ENCODE peak calls at places on chromosome 7, in six cellular contexts. One of them, this sample, is unnamed.

GRCh38 chr7:73721237-73721848 is 1.9 kb upstream of the STX1A start:
- DNase-seq in heart left ventricle: peak; percentile 86
- DNase-seq in PC-3: peak; percentile 76
- DNase-seq in BE2C: no peak
- DNase-seq in lower lobe of right lung: no peak
- DNase-seq in tibial nerve: no peak
- DNase-seq in this sample: no peak

GRCh38 chr7:136925556-136925955 is 57.1 kb downstream of the CHRM2 start:
- DNase-seq in PC-3: no peak
- DNase-seq in lower lobe of right lung: no peak
- DNase-seq in BE2C: no peak
- DNase-seq in tibial nerve: no peak
- DNase-seq in heart left ventricle: no peak
- DNase-seq in this sample: no peak

GRCh38 chr7:27184342-27185012 is 555 bp downstream of the HOXA11 start:
- DNase-seq in lower lobe of right lung: no peak
- DNase-seq in PC-3: peak; percentile 50
- DNase-seq in tibial nerve: peak; percentile 22
- DNase-seq in heart left ventricle: no peak
- DNase-seq in BE2C: no peak
- DNase-seq in this sample: no peak

GRCh38 chr7:130384841-130385599 is 4.7 kb downstream of the CPA1 start:
- DNase-seq in BE2C: no peak
- DNase-seq in lower lobe of right lung: no peak
- DNase-seq in heart left ventricle: no peak
- DNase-seq in tibial nerve: no peak
- DNase-seq in PC-3: no peak
- DNase-seq in this sample: no peak

GRCh38 chr7:30473903-30474302 is 4.7 kb downstream of the NOD1 start:
- DNase-seq in BE2C: no peak
- DNase-seq in PC-3: no peak
- DNase-seq in heart left ventricle: no peak
- DNase-seq in lower lobe of right lung: no peak
- DNase-seq in tibial nerve: no peak
- DNase-seq in this sample: no peak

GRCh38 chr7:135321556-135321955 is 87.9 kb downstream of the STRA8 start:
- DNase-seq in heart left ventricle: no peak
- DNase-seq in tibial nerve: no peak
- DNase-seq in PC-3: no peak
- DNase-seq in lower lobe of right lung: no peak
- DNase-seq in BE2C: peak; percentile 76
- DNase-seq in this sample: no peak

GRCh38 chr7:130927564-130927963 is 193.6 kb upstream of the KLF14 start:
- DNase-seq in PC-3: peak; percentile 0
- DNase-seq in tibial nerve: no peak
- DNase-seq in BE2C: no peak
- DNase-seq in heart left ventricle: no peak
- DNase-seq in lower lobe of right lung: no peak
- DNase-seq in this sample: no peak

GRCh38 chr7:10845225-10845624 is 128.4 kb upstream of the PHF14 start:
- DNase-seq in lower lobe of right lung: no peak
- DNase-seq in BE2C: no peak
- DNase-seq in tibial nerve: no peak
- DNase-seq in heart left ventricle: no peak
- DNase-seq in PC-3: no peak
- DNase-seq in this sample: no peak

GRCh38 chr7:139505563-139505962 is 17.9 kb upstream of the CLEC2L start:
- DNase-seq in PC-3: peak; percentile 9
- DNase-seq in BE2C: peak; percentile 22
- DNase-seq in heart left ventricle: no peak
- DNase-seq in lower lobe of right lung: no peak
- DNase-seq in tibial nerve: no peak
- DNase-seq in this sample: no peak

GRCh38 chr7:155361947-155362346 is 64.3 kb downstream of the INSIG1 start:
- DNase-seq in tibial nerve: no peak
- DNase-seq in BE2C: peak; percentile 13
- DNase-seq in heart left ventricle: no peak
- DNase-seq in PC-3: no peak
- DNase-seq in lower lobe of right lung: peak; percentile 14
- DNase-seq in this sample: no peak

GRCh38 chr7:75772081-75773077 is at the start of gene CCL26:
- DNase-seq in heart left ventricle: peak; percentile 61
- DNase-seq in PC-3: peak; percentile 92
- DNase-seq in BE2C: no peak
- DNase-seq in lower lobe of right lung: no peak
- DNase-seq in tibial nerve: peak; percentile 57
- DNase-seq in this sample: no peak

GRCh38 chr7:158392251-158392650 is 195.4 kb downstream of the PTPRN2 start:
- DNase-seq in lower lobe of right lung: peak; percentile 28
- DNase-seq in BE2C: no peak
- DNase-seq in heart left ventricle: no peak
- DNase-seq in PC-3: no peak
- DNase-seq in tibial nerve: no peak
- DNase-seq in this sample: no peak

GRCh38 chr7:134834689-134835462 is 55.4 kb downstream of the CALD1 start:
- DNase-seq in lower lobe of right lung: no peak
- DNase-seq in tibial nerve: no peak
- DNase-seq in BE2C: no peak
- DNase-seq in PC-3: no peak
- DNase-seq in heart left ventricle: peak; percentile 50
- DNase-seq in this sample: no peak

DNA sequence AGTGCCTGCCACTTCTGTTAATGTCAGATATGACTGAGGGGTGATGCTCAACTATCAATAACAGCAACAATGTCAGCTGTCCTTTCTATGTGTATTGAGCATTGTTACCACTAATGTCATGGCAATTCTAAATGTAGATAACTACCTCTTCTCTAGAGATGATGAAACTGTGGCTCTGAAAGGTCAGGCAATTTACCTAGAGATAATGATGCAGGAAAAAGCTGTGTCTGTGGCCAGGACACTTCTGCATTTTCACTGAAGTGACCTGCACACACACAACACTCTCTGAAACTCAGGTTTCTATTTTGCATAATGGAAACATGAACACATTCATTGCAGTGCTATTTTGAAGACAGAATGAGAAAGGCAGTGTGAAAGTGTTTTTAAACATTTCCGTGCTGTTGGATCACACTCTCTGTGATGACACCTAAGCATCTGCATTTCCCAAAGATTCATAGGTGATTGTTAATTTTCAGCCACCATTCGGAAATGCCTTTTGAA is 148.2 kb downstream of the KCND2 start:
- DNase-seq in tibial nerve: no peak
- DNase-seq in BE2C: no peak
- DNase-seq in PC-3: no peak
- DNase-seq in lower lobe of right lung: no peak
- DNase-seq in heart left ventricle: no peak
- DNase-seq in this sample: no peak
- H3K4me1 ChIP-seq in tibial nerve: no peaks in the 10 kb centered on the region
- H3K4me1 ChIP-seq in BE2C: no peaks in the 10 kb centered on the region
- H3K4me1 ChIP-seq in PC-3: no peaks in the 10 kb centered on the region
- H3K4me1 ChIP-seq in lower lobe of right lung: no peaks in the 10 kb centered on the region
- H3K4me1 ChIP-seq in heart left ventricle: no peaks in the 10 kb centered on the region
- H3K4me1 ChIP-seq in this sample: no peaks in the 10 kb centered on the region

GRCh38 chr7:118041336-118041878 is 142.6 kb upstream of the LSM8 start:
- DNase-seq in PC-3: peak; percentile 19
- DNase-seq in heart left ventricle: no peak
- DNase-seq in BE2C: no peak
- DNase-seq in tibial nerve: no peak
- DNase-seq in lower lobe of right lung: no peak
- DNase-seq in this sample: no peak
- H3K4me1 ChIP-seq in PC-3: no peaks in the 10 kb centered on the region
- H3K4me1 ChIP-seq in heart left ventricle: no peaks in the 10 kb centered on the region
- H3K4me1 ChIP-seq in BE2C: no peaks in the 10 kb centered on the region
- H3K4me1 ChIP-seq in tibial nerve: no peaks in the 10 kb centered on the region
- H3K4me1 ChIP-seq in lower lobe of right lung: no peaks in the 10 kb centered on the region
- H3K4me1 ChIP-seq in this sample: no peaks in the 10 kb centered on the region

DNA sequence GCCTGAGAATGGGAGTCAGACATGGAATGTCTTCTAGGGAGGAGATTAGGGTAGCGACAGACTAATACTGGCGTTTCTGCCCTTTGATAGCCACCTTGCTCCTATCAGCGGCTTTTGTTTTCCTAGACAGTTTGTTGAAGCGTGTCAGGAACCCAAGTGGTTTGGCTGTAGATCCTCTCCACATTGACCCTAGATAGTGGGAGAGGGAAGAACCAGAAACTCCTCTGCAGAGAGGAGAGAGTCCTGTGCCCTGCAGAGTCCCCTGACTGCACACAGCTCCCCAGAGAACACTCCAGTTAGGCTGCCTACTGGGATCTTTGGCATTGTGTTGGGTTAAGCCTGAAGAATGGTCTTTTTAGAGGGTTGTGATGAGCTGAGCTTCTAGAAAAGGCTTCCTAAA is 2.4 kb downstream of the MEPCE start:
- DNase-seq in BE2C: no peak
- DNase-seq in PC-3: no peak
- DNase-seq in tibial nerve: no peak
- DNase-seq in lower lobe of right lung: no peak
- DNase-seq in heart left ventricle: no peak
- DNase-seq in this sample: no peak
- H3K4me1 ChIP-seq in BE2C: no peaks in the 10 kb centered on the region
- H3K4me1 ChIP-seq in PC-3: peaks cover 34% of the 10 kb centered on the region
- H3K4me1 ChIP-seq in tibial nerve: peaks cover 26% of the 10 kb centered on the region
- H3K4me1 ChIP-seq in lower lobe of right lung: peaks cover 53% of the 10 kb centered on the region
- H3K4me1 ChIP-seq in heart left ventricle: peaks cover 19% of the 10 kb centered on the region
- H3K4me1 ChIP-seq in this sample: peaks cover 37% of the 10 kb centered on the region

GRCh38 chr7:121420976-121421375 is 24.9 kb upstream of the FAM3C start:
- DNase-seq in heart left ventricle: no peak
- DNase-seq in lower lobe of right lung: no peak
- DNase-seq in tibial nerve: no peak
- DNase-seq in BE2C: no peak
- DNase-seq in PC-3: peak; percentile 80
- DNase-seq in this sample: no peak
- H3K4me1 ChIP-seq in heart left ventricle: no peaks in the 10 kb centered on the region
- H3K4me1 ChIP-seq in lower lobe of right lung: no peaks in the 10 kb centered on the region
- H3K4me1 ChIP-seq in tibial nerve: no peaks in the 10 kb centered on the region
- H3K4me1 ChIP-seq in BE2C: no peaks in the 10 kb centered on the region
- H3K4me1 ChIP-seq in PC-3: peaks cover 11% of the 10 kb centered on the region
- H3K4me1 ChIP-seq in this sample: no peaks in the 10 kb centered on the region

GRCh38 chr7:47520408-47520807 is 61.5 kb downstream of the TNS3 start:
- DNase-seq in PC-3: no peak
- DNase-seq in tibial nerve: peak; percentile 46
- DNase-seq in heart left ventricle: peak; percentile 78
- DNase-seq in BE2C: no peak
- DNase-seq in lower lobe of right lung: no peak
- DNase-seq in this sample: no peak
- H3K4me1 ChIP-seq in PC-3: peaks cover 9% of the 10 kb centered on the region
- H3K4me1 ChIP-seq in tibial nerve: peaks cover 8% of the 10 kb centered on the region
- H3K4me1 ChIP-seq in heart left ventricle: no peaks in the 10 kb centered on the region
- H3K4me1 ChIP-seq in BE2C: no peaks in the 10 kb centered on the region
- H3K4me1 ChIP-seq in lower lobe of right lung: peaks cover 33% of the 10 kb centered on the region
- H3K4me1 ChIP-seq in this sample: no peaks in the 10 kb centered on the region

DNA sequence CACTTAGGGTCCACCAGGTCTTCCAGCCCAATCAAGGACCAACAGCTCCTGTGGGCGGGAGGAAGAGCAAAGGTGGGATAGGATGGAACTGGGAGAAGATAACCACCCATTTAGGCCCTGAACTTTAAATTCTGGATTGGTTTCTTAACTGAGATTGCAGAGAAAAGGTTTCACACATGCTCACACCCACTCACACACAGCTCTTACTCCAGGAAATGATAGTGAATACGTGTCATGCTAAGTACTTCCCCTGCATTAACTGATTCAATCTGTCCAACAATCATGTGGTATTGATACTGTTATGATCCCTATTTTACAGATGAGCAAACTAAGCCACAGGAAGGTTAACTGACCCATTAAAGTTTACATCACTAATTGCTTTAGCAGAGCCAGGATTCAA is 4.6 kb upstream of the CYP3A4 start:
- DNase-seq in tibial nerve: no peak
- DNase-seq in lower lobe of right lung: no peak
- DNase-seq in heart left ventricle: no peak
- DNase-seq in BE2C: no peak
- DNase-seq in PC-3: no peak
- DNase-seq in this sample: no peak
- H3K4me1 ChIP-seq in tibial nerve: no peaks in the 10 kb centered on the region
- H3K4me1 ChIP-seq in lower lobe of right lung: no peaks in the 10 kb centered on the region
- H3K4me1 ChIP-seq in heart left ventricle: no peaks in the 10 kb centered on the region
- H3K4me1 ChIP-seq in BE2C: no peaks in the 10 kb centered on the region
- H3K4me1 ChIP-seq in PC-3: no peaks in the 10 kb centered on the region
- H3K4me1 ChIP-seq in this sample: no peaks in the 10 kb centered on the region

GRCh38 chr7:150398965-150399320 is 19.8 kb downstream of the ZNF775 start:
- DNase-seq in tibial nerve: no peak
- DNase-seq in PC-3: no peak
- DNase-seq in BE2C: no peak
- DNase-seq in heart left ventricle: no peak
- DNase-seq in lower lobe of right lung: no peak
- DNase-seq in this sample: no peak
- H3K4me1 ChIP-seq in tibial nerve: peaks cover 5% of the 10 kb centered on the region
- H3K4me1 ChIP-seq in PC-3: peaks cover 21% of the 10 kb centered on the region
- H3K4me1 ChIP-seq in BE2C: peaks cover 27% of the 10 kb centered on the region
- H3K4me1 ChIP-seq in heart left ventricle: peaks cover under 1% of the 10 kb centered on the region
- H3K4me1 ChIP-seq in lower lobe of right lung: peaks cover 4% of the 10 kb centered on the region
- H3K4me1 ChIP-seq in this sample: no peaks in the 10 kb centered on the region

GRCh38 chr7:151247016-151247580 is 1.4 kb downstream of the SMARCD3 start:
- DNase-seq in PC-3: no peak
- DNase-seq in tibial nerve: no peak
- DNase-seq in BE2C: no peak
- DNase-seq in lower lobe of right lung: no peak
- DNase-seq in heart left ventricle: no peak
- DNase-seq in this sample: no peak
- H3K4me1 ChIP-seq in PC-3: peaks cover 4% of the 10 kb centered on the region
- H3K4me1 ChIP-seq in tibial nerve: peaks cover 48% of the 10 kb centered on the region
- H3K4me1 ChIP-seq in BE2C: peaks cover 15% of the 10 kb centered on the region
- H3K4me1 ChIP-seq in lower lobe of right lung: peaks cover 71% of the 10 kb centered on the region
- H3K4me1 ChIP-seq in heart left ventricle: peaks cover 27% of the 10 kb centered on the region
- H3K4me1 ChIP-seq in this sample: peaks cover 46% of the 10 kb centered on the region